ENCODE peak calls at places on chromosomes 3 and 15, in four cellular contexts. L is GM12865, O is chondrocyte, B is body of pancreas. W is an unnamed sample.

GRCh38 chr15:96870510-96871039 is 540.1 kb downstream of the NR2F2 start:
- DNase-seq in L (no peak), O (no peak), B (no peak), W (no peak)

GRCh38 chr15:46312133-46312740 is 677.4 kb downstream of the SQOR start:
- DNase-seq in L (peak), O (no peak), B (peak), W (peak)

GRCh38 chr15:68277131-68277604 is 377 bp upstream of the FEM1B start:
- DNase-seq in B (peak), L (no peak), O (no peak), W (no peak)

GRCh38 chr15:68797157-68797556 is 23.5 kb downstream of the ANP32A start:
- DNase-seq in O (no peak), B (no peak), L (peak), W (peak)

GRCh38 chr15:39591896-39592315 is 11.0 kb downstream of the THBS1 start:
- DNase-seq in O (no peak), L (no peak), B (no peak), W (peak)

GRCh38 chr3:47113669-47114365 is 50.1 kb downstream of the SETD2 start:
- DNase-seq in O (no peak), B (no peak), L (peak), W (peak)

GRCh38 chr3:133944641-133945441 is 49.2 kb upstream of the RAB6B start:
- DNase-seq in B (no peak), L (no peak), O (peak), W (peak)

GRCh38 chr3:178536271-178537079 is at the start of gene KCNMB2:
- DNase-seq in L (peak), B (no peak), O (no peak), W (peak)

GRCh38 chr3:9198805-9199386 is 50.5 kb downstream of the SRGAP3 start:
- DNase-seq in L (peak), O (no peak), B (no peak), W (no peak)

GRCh38 chr3:87227835-87228144 is 681 bp downstream of the CHMP2B start:
- DNase-seq in B (no peak), O (no peak), L (no peak), W (no peak)

GRCh38 chr3:16884748-16885587 is at the start of gene PLCL2:
- DNase-seq in B (peak), O (no peak), L (peak), W (peak)

GRCh38 chr15:100113351-100114075 is 228.3 kb downstream of the ADAMTS17 start:
- DNase-seq in O (no peak), B (no peak), L (no peak), W (no peak)

GRCh38 chr3:64798316-64798715 is 110.5 kb upstream of the ADAMTS9 start:
- DNase-seq in B (no peak), L (no peak), O (no peak), W (no peak)

GRCh38 chr15:70512772-70513362 is 250.5 kb downstream of the UACA start:
- DNase-seq in L (peak), O (peak), B (no peak), W (peak)

GRCh38 chr3:110932515-110933095 is 139.0 kb upstream of the NECTIN3 start:
- DNase-seq in O (no peak), L (no peak), B (no peak), W (peak)

GRCh38 chr15:37733628-37734027 is 200.8 kb upstream of the TMCO5A start:
- DNase-seq in L (no peak), O (no peak), B (no peak), W (peak)

GRCh38 chr15:20357139-20358065 is 184.2 kb downstream of the GOLGA6L6 start:
- DNase-seq in B (no peak), O (peak), L (no peak), W (no peak)

GRCh38 chr15:77620297-77620696 is 12.4 kb downstream of the LINGO1 start:
- DNase-seq in B (no peak), L (no peak), O (no peak), W (no peak)

GRCh38 chr3:60246361-60246760 is 1004.9 kb downstream of the FHIT start:
- DNase-seq in O (no peak), B (no peak), L (no peak), W (no peak)

GRCh38 chr3:133371181-133371580 is 28.7 kb upstream of the BFSP2 start:
- DNase-seq in O (no peak), B (no peak), L (no peak), W (no peak)

GRCh38 chr15:77577350-77577749 is 55.4 kb downstream of the LINGO1 start:
- DNase-seq in B (no peak), O (no peak), L (no peak), W (no peak)

GRCh38 chr3:174541708-174542107 is 317.4 kb upstream of the NAALADL2 start:
- DNase-seq in O (no peak), L (no peak), B (no peak), W (peak)

GRCh38 chr3:11238880-11239279 is 33.3 kb upstream of the ATG7 start:
- DNase-seq in L (peak), B (no peak), O (no peak), W (peak)

GRCh38 chr15:63573533-63573932 is 23.7 kb upstream of the FBXL22 start:
- DNase-seq in B (no peak), L (no peak), O (no peak), W (no peak)

GRCh38 chr3:111517801-111518200 is 24.2 kb upstream of the CD96 start:
- DNase-seq in L (no peak), B (no peak), O (no peak), W (no peak)

GRCh38 chr3:179801263-179801662 is 148.4 kb downstream of the USP13 start:
- DNase-seq in O (no peak), L (no peak), B (no peak), W (peak)

GRCh38 chr15:93130111-93130510 is 41.1 kb upstream of the RGMA start:
- DNase-seq in B (no peak), O (no peak), L (no peak), W (no peak)

GRCh38 chr3:129161860-129162271 is 1.0 kb upstream of the ISY1 start:
- DNase-seq in B (peak), O (no peak), L (peak), W (no peak)

GRCh38 chr3:7964899-7965298 is 536.7 kb upstream of the LMCD1 start:
- DNase-seq in L (no peak), O (no peak), B (no peak), W (no peak)

DNA sequence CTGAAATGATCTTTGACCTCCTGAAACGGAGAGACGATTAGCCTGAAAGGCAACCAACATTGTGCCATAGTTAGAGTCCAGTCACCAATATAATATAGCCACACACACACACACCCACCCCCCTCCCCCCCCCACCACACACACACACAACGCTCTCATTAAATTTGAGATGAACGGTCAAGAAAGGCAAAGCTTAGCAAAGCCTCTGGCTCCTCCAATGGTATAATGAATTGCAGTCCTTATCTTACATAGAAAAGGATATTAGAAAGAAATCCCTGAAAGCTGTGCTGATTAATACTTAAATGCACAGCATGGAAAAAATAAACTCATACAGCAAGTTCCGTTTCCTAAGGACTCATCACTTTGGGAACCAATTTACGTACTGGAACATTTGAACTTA is 881 bp upstream of the ZNF385D start:
- DNase-seq in L (no peak), O (no peak), B (no peak), W (no peak)
- TF ChIP-seq CTCF in L (no peak), O (no peak), B (no peak), W (no peak)

GRCh38 chr3:69385723-69386483 is at the start of gene FRMD4B:
- DNase-seq in L (peak), B (peak), O (peak), W (peak)
- TF ChIP-seq CTCF in L (peak), B (peak), O (peak), W (no peak)

DNA sequence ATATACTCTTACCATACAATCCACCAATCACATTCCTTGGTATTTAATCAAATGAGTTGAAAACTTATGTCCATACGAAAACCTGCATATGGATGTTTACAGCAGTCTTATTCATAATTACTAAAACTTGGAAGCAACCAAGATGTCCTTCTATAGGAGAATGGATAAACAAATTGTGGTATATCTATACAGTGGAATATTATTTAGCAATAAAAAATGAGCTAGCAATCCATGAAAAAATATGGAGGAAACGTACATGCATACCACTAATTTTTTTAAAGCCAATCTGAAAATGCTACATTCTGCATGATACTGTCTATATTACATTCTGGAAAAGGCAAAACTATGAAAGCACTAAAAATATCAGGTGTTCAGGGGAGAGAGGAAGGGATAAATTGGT is 73.9 kb upstream of the LPP start:
- DNase-seq in L (no peak), B (no peak), O (no peak), W (no peak)
- TF ChIP-seq CTCF in L (no peak), B (no peak), O (no peak), W (no peak)

DNA sequence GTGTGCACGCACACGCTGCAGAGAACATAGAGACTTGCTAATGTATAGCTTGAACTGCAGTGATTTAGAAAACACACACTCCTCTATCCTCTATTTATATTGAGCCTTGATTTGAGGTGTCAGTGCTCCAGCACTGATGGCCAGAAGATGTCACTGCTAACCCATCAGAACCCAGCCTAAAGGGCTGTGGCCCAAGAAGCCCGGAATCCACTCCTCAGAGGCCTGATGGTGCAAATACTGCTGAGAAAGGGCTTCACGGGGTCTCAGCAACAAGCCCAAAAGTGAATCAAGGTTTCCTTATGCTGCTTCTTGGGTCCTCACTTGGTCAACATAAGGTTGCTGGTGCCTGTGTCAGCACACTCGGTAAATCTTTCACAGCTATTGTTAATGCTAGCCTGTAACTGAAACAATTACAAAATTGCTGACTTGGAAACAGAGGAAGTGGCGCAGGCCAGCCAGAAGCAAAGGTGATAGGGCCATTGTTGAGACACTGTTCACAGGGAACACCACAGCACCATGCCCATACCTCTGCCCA is 60.3 kb downstream of the HEG1 start:
- DNase-seq in B (peak), L (peak), O (no peak), W (peak)
- TF ChIP-seq CTCF in B (peak), L (peak), O (peak), W (peak)

GRCh38 chr3:17983106-17983505 is 240.7 kb upstream of the TBC1D5 start:
- DNase-seq in L (no peak), O (no peak), B (no peak), W (no peak)

GRCh38 chr3:17979911-17980310 is 237.5 kb upstream of the TBC1D5 start:
- DNase-seq in B (no peak), O (no peak), L (no peak), W (no peak)

GRCh38 chr3:17982211-17982880 is 239.9 kb upstream of the TBC1D5 start:
- DNase-seq in O (no peak), B (no peak), L (no peak), W (no peak)

GRCh38 chr3:17974206-17974841 is 231.9 kb upstream of the TBC1D5 start:
- DNase-seq in O (no peak), L (no peak), B (no peak), W (peak)

DNA sequence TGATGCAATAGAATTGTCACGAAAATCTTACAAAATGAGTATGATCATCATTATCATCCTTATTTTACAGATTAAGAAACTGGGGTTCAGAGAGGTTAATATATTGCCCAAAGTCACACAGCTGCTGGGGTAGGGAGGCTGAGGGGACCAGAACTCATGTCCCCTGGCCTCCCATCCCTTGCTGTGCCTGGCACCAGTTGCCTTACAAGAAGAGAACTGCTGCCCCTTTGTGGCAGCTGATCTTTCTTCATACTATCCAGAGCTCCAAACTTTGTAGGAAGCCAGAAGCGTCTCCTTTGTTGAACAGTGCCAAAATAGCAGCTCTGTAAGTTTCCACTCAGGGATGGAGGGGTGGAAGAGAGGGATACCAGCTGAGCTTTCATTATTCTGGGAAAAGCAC is 236.8 kb upstream of the TBC1D5 start:
- DNase-seq in B (no peak), L (no peak), O (no peak), W (no peak)
- TF ChIP-seq CTCF in B (no peak), L (no peak), O (peak), W (no peak)